ENCODE peak calls at places on chromosomes 11 and 22, in five cellular contexts. K is dorsolateral prefrontal cortex; Q is GM06990; J is fibroblast of lung; V is CD8-positive, alpha-beta T cell. M is an unnamed sample.

GRCh38 chr11:32334822-32335221 is 100.5 kb downstream of the WT1 start:
- DNase-seq in K (no peak), Q (no peak), J (no peak), V (no peak), M (no peak)

GRCh38 chr11:122163420-122163819 is 47.4 kb upstream of the BLID start:
- DNase-seq in K (no peak), Q (no peak), J (no peak), V (no peak), M (peak)

GRCh38 chr11:121482231-121483129 is 29.7 kb upstream of the SORL1-AS1 start:
- DNase-seq in K (no peak), Q (peak), J (no peak), V (peak), M (peak)

GRCh38 chr22:45964926-45965564 is 11.9 kb downstream of the WNT7B start:
- DNase-seq in K (no peak), Q (no peak), J (no peak), V (no peak), M (no peak)

GRCh38 chr11:117819096-117820040 is 5.2 kb downstream of the FXYD2 start:
- DNase-seq in K (no peak), Q (peak), J (peak), V (no peak), M (peak)

GRCh38 chr11:116457336-116458007 is 315.3 kb downstream of the BUD13 start:
- DNase-seq in K (no peak), Q (no peak), J (no peak), V (no peak), M (no peak)

GRCh38 chr22:37804886-37805857 is 2.6 kb upstream of the GCAT start:
- DNase-seq in K (peak), Q (peak), J (peak), V (peak), M (peak)

GRCh38 chr22:46107753-46108563 is 42.4 kb upstream of the PPARA start:
- DNase-seq in K (no peak), Q (no peak), J (no peak), V (no peak), M (no peak)

GRCh38 chr11:10305262-10305963 is 540 bp downstream of the ADM start:
- DNase-seq in K (no peak), Q (peak), J (peak), V (peak), M (peak)

GRCh38 chr11:100308202-100308601 is 378.9 kb upstream of the ARHGAP42 start:
- DNase-seq in K (no peak), Q (no peak), J (no peak), V (no peak), M (no peak)

GRCh38 chr11:115873813-115874212 is 369.6 kb upstream of the CADM1 start:
- DNase-seq in K (no peak), Q (peak), J (no peak), V (no peak), M (no peak)

GRCh38 chr11:69293819-69294505 is at the start of gene MYEOV:
- DNase-seq in K (no peak), Q (peak), J (peak), V (no peak), M (peak)
- H3K4me3 ChIP-seq in K (no peak), Q (peak), J (no peak), V (no peak), M (no peak)

GRCh38 chr11:102061276-102061675 is 14.0 kb downstream of the CFAP300 start:
- DNase-seq in K (no peak), Q (no peak), J (peak), V (no peak), M (peak)
- TF ChIP-seq CTCF in K (no peak), Q (no peak), J (peak), V (no peak), M (peak)

DNA sequence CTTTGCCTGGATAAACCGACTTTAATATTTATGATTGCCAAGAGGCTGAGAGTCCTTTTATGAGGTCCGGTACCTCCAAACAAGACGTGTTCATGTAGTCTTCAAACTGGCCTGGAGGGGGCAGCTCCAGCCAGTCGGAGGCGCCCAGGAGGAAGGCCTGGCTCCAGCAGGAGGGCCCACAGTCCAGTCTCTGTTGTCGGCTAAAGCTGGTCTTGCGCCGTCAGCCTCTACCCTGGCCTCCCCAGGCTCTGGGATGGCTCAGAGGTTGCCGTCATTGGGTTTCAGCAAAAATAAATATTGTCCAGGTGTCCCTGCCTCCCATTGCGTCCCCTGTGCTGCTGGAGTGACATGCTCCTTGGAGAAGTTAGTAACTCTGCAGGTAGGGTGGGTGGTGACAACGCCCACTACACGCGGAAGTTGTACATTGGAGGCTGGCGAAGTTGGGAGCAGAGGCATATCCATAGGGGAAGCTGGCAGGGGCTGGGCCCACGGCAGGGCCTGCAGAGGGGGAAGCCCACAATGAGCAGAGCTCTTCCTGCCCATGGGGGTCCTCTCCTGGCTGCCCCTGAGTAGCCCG is 1.0 kb upstream of the SLC25A1 start:
- DNase-seq in K (peak), Q (peak), J (peak), V (peak), M (peak)
- H3K4me3 ChIP-seq in K (peak), Q (peak), J (peak), V (peak), M (peak)

GRCh38 chr22:33331017-33331416 is 272.8 kb upstream of the SYN3 start:
- DNase-seq in K (no peak), Q (no peak), J (no peak), V (no peak), M (no peak)
- TF ChIP-seq CTCF in K (no peak), Q (no peak), J (no peak), V (no peak), M (no peak)

DNA sequence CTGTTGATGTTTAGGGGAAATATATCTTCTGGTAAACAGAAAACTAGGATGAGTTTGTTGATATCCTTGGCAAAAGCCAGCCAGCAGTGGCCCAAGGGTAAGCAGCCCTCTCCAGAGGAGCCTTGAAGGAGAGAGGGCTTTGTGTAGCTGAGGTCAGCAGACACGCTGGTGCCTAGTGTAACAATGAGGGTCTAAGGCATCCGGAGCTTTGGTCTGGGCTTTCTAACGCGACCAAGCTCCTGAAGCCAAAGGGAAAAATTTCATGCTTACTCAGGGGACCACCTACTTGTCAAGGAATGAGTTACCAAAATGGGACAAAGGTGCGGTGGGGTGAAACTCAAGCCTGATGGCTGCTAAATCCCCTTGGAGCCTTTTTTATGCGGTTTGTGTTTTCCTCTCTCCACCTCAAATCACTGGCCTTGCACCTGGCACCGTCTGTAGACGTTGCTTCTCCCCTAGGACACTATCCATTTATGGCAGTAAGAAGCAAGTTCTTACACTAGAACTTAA is 134.9 kb downstream of the DBX1 start:
- DNase-seq in K (no peak), Q (no peak), J (no peak), V (no peak), M (no peak)
- H3K4me3 ChIP-seq in K (no peak), Q (no peak), J (no peak), V (no peak), M (no peak)

GRCh38 chr11:73404506-73405145 is 28.4 kb downstream of the RELT start:
- DNase-seq in K (no peak), Q (no peak), J (no peak), V (no peak), M (no peak)

GRCh38 chr11:73403541-73403940 is 27.3 kb downstream of the RELT start:
- DNase-seq in K (no peak), Q (no peak), J (no peak), V (no peak), M (no peak)

GRCh38 chr11:73402834-73403185 is 26.6 kb downstream of the RELT start:
- DNase-seq in K (peak), Q (no peak), J (no peak), V (no peak), M (peak)

GRCh38 chr11:73405146-73405510 is 28.9 kb downstream of the RELT start:
- DNase-seq in K (no peak), Q (no peak), J (no peak), V (no peak), M (no peak)

DNA sequence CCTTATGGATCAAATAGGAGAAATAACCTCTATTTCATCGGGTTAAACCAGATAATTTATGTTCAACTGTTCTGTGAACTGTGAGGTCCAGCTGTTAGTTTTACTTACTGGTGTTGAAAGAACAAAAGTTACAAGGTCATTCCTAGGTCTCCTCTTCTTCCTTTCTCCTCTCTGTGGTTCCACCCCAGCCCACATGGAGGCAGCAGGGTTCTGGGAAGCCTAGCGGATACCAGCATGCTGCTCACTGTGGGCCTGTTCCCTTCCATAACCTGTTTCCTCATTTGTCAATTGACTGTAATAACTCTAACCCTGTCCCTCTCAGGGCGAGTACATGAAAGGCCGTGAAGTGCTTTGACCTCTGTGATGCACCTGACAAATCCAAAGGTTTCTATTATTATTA is 27.8 kb downstream of the RELT start:
- DNase-seq in K (peak), Q (no peak), J (peak), V (no peak), M (peak)
- TF ChIP-seq CTCF in K (peak), Q (peak), J (peak), V (no peak), M (peak)

GRCh38 chr11:94742645-94743044 is 25.5 kb upstream of the AMOTL1 start:
- DNase-seq in K (no peak), Q (no peak), J (no peak), V (no peak), M (no peak)

GRCh38 chr11:94738746-94739145 is 29.4 kb upstream of the AMOTL1 start:
- DNase-seq in K (no peak), Q (no peak), J (no peak), V (no peak), M (no peak)

GRCh38 chr11:94739331-94739730 is 28.8 kb upstream of the AMOTL1 start:
- DNase-seq in K (no peak), Q (no peak), J (no peak), V (no peak), M (no peak)

GRCh38 chr11:94740083-94740974 is 27.8 kb upstream of the AMOTL1 start:
- DNase-seq in K (peak), Q (no peak), J (peak), V (no peak), M (peak)

GRCh38 chr11:94740975-94741707 is 27.0 kb upstream of the AMOTL1 start:
- DNase-seq in K (no peak), Q (no peak), J (peak), V (no peak), M (peak)
- H3K4me3 ChIP-seq in K (peak), Q (no peak), J (peak), V (no peak), M (peak)

DNA sequence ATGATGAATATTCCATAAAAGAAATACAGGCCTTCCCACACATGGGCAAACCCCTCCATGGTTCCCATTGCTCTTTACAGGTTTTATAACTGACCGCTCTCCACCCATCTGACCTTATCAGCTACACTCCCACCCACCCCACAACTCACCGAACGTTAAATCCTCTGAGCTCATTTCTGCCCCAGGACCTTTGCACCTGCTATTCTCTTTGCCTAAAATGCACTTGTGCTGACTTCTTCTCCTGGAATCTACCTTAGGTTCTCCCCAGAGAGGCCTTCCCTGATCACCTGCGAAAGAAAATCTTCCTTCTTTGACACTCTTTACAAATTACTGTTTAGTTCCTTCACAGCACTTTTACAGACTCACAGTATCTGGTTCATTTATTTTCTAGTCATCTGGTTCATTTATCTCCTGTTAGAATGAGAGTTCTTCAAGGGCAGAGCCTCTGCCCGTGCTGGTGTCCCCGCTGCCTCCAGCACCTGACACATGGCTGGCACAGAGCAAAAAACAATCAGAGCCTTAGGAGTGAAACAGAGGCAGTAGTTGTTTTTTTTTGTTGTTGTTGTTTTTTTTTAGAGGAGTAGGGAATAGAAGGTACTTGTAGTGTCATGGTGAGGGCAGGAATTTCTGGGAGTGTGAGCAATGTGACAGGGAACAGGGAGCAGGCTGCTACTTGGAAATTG is 21.6 kb upstream of the GRK3 start:
- DNase-seq in K (no peak), Q (no peak), J (no peak), V (no peak), M (no peak)
- TF ChIP-seq CTCF in K (no peak), Q (no peak), J (no peak), V (no peak), M (no peak)